ENCODE peak calls at places on chromosomes 5 and 9, in four cellular contexts. W is SK-N-SH; H is C1 segment of cervical spinal cord; U is activated CD4-positive, alpha-beta T cell treated with anti-CD3 and anti-CD28 coated beads for 24 hours. Q is an unnamed sample.

GRCh38 chr9:32866292-32866691 is 83.0 kb downstream of the TMEM215 start:
- DNase-seq in W (no peak), H (no peak), U (no peak), Q (no peak)

GRCh38 chr9:33778700-33779351 is 16.5 kb upstream of the PRSS3 start:
- DNase-seq in W (peak), H (no peak), U (peak), Q (peak)

GRCh38 chr5:15009420-15009819 is 137.8 kb upstream of the ANKH start:
- DNase-seq in W (peak), H (no peak), U (no peak), Q (peak)

GRCh38 chr5:140321796-140322195 is 18.9 kb upstream of the PFDN1 start:
- DNase-seq in W (no peak), H (peak), U (no peak), Q (no peak)

GRCh38 chr9:132241840-132242620 is 80.2 kb downstream of the NTNG2 start:
- DNase-seq in W (peak), H (no peak), U (peak), Q (peak)

GRCh38 chr9:101582593-101582992 is 12.2 kb downstream of the PPP3R2 start:
- DNase-seq in W (no peak), H (no peak), U (no peak), Q (no peak)

GRCh38 chr9:122173670-122174069 is 14.0 kb downstream of the MORN5 start:
- DNase-seq in W (no peak), H (no peak), U (no peak), Q (no peak)

GRCh38 chr5:123151227-123151951 is 62.3 kb downstream of the PRDM6 start:
- DNase-seq in W (no peak), H (no peak), U (no peak), Q (no peak)

GRCh38 chr5:108765647-108766046 is 17.9 kb downstream of the FER start:
- DNase-seq in W (no peak), H (no peak), U (no peak), Q (no peak)

GRCh38 chr5:82749453-82749852 is 327.7 kb downstream of the TMEM167A start:
- DNase-seq in W (peak), H (peak), U (no peak), Q (peak)

GRCh38 chr9:133133680-133134418 is 12.8 kb upstream of the RALGDS start:
- DNase-seq in W (peak), H (peak), U (peak), Q (no peak)

GRCh38 chr5:163953883-163954282 is 448.5 kb downstream of the MAT2B start:
- DNase-seq in W (no peak), H (no peak), U (no peak), Q (no peak)

GRCh38 chr5:174596429-174596828 is 128.0 kb upstream of the MSX2 start:
- DNase-seq in W (no peak), H (no peak), U (no peak), Q (no peak)

GRCh38 chr5:35924950-35925722 is 13.3 kb downstream of the CAPSL start:
- DNase-seq in W (peak), H (peak), U (peak), Q (peak)

GRCh38 chr9:128150594-128151342 is 1.5 kb downstream of the LCN2 start:
- DNase-seq in W (peak), H (no peak), U (no peak), Q (no peak)

GRCh38 chr9:133943781-133944745 is 48.1 kb downstream of the VAV2 start:
- DNase-seq in W (peak), H (no peak), U (no peak), Q (no peak)

GRCh38 chr5:32390819-32391591 is 53.5 kb downstream of the ZFR start:
- DNase-seq in W (no peak), H (no peak), U (no peak), Q (no peak)

GRCh38 chr9:136536051-136536720 is 9.7 kb downstream of the NOTCH1 start:
- DNase-seq in W (no peak), H (no peak), U (no peak), Q (no peak)

GRCh38 chr5:60487466-60487865 is 212.5 kb downstream of the DEPDC1B start:
- DNase-seq in W (peak), H (no peak), U (no peak), Q (no peak)

GRCh38 chr5:132592521-132592920 is 35.7 kb downstream of the RAD50 start:
- DNase-seq in W (no peak), H (no peak), U (no peak), Q (no peak)